ENCODE peak calls at places on chromosomes 12 and 14, in four cellular contexts. T is AG04450; B is stomach; P is CD8-positive, alpha-beta memory T cell. F is an unnamed sample.

GRCh38 chr14:54652188-54652889 is 85.4 kb downstream of the SAMD4A start:
- DNase-seq in T (peak; percentile 99), P (no peak), B (peak; percentile 74), F (peak; percentile 81)

GRCh38 chr14:50116986-50117385 is 614 bp upstream of the VCPKMT start:
- DNase-seq in T (no peak), B (no peak), P (no peak), F (no peak)

GRCh38 chr12:95201056-95201670 is 16.1 kb downstream of the FGD6 start:
- DNase-seq in T (no peak), B (no peak), P (no peak), F (no peak)

GRCh38 chr12:3990356-3990975 is 117.3 kb upstream of the PARP11 start:
- DNase-seq in P (no peak), T (no peak), B (no peak), F (no peak)

GRCh38 chr12:4164591-4165558 is 108.7 kb upstream of the CCND2 start:
- DNase-seq in P (peak; percentile 67), T (peak; percentile 44), B (peak; percentile 34), F (no peak)

GRCh38 chr14:29805415-29806123 is 122.1 kb downstream of the PRKD1 start:
- DNase-seq in B (peak; percentile 73), P (no peak), T (peak; percentile 86), F (peak; percentile 62)

GRCh38 chr12:59396519-59396918 is 199.3 kb upstream of the SLC16A7 start:
- DNase-seq in P (no peak), B (peak; percentile 25), T (no peak), F (no peak)

GRCh38 chr12:102096855-102097254 is 23.1 kb downstream of the NUP37 start:
- DNase-seq in T (no peak), P (no peak), B (no peak), F (no peak)

GRCh38 chr14:105182296-105183020 is 1.3 kb upstream of the NUDT14 start:
- DNase-seq in T (no peak), B (no peak), P (no peak), F (no peak)

GRCh38 chr12:12612403-12612802 is 727 bp downstream of the CREBL2 start:
- DNase-seq in T (peak; percentile 27), B (no peak), P (no peak), F (no peak)

GRCh38 chr12:65275627-65276026 is 2.9 kb upstream of the MSRB3 start:
- DNase-seq in T (no peak), P (no peak), B (no peak), F (no peak)

GRCh38 chr14:105581551-105582341 is 55.4 kb downstream of the TMEM121 start:
- DNase-seq in P (no peak), T (no peak), B (no peak), F (no peak)

GRCh38 chr14:61754627-61755381 is 7.4 kb upstream of the SNAPC1 start:
- DNase-seq in B (no peak), T (no peak), P (no peak), F (no peak)

GRCh38 chr14:81348086-81348485 is 52.0 kb downstream of the STON2 start:
- DNase-seq in P (no peak), T (no peak), B (no peak), F (no peak)

GRCh38 chr14:64880382-64881121 is 845 bp upstream of the SPTB start:
- DNase-seq in B (peak; percentile 46), P (peak; percentile 57), T (no peak), F (peak; percentile 35)

GRCh38 chr12:78933014-78933413 is 68.4 kb downstream of the SYT1 start:
- DNase-seq in B (no peak), P (no peak), T (no peak), F (no peak)

GRCh38 chr12:125954362-125954761 is 889.1 kb downstream of the AACS start:
- DNase-seq in B (no peak), P (no peak), T (no peak), F (no peak)

GRCh38 chr12:5941907-5942306 is 3.2 kb downstream of the ANO2 start:
- DNase-seq in T (no peak), P (no peak), B (no peak), F (no peak)

GRCh38 chr14:73237786-73238261 is 518 bp downstream of the PAPLN start:
- DNase-seq in P (no peak), B (no peak), T (no peak), F (no peak)

GRCh38 chr12:27509032-27509431 is 15.0 kb upstream of the PPFIBP1 start:
- DNase-seq in T (no peak), B (no peak), P (no peak), F (no peak)

GRCh38 chr12:27513155-27513824 is 10.7 kb upstream of the PPFIBP1 start:
- DNase-seq in T (no peak), P (no peak), B (no peak), F (no peak)

GRCh38 chr12:27511031-27511722 is 12.8 kb upstream of the PPFIBP1 start:
- DNase-seq in P (no peak), B (no peak), T (no peak), F (no peak)

GRCh38 chr12:27515671-27516070 is 8.3 kb upstream of the PPFIBP1 start:
- DNase-seq in P (no peak), T (no peak), B (no peak), F (no peak)

GRCh38 chr12:27511723-27512045 is 12.3 kb upstream of the PPFIBP1 start:
- DNase-seq in B (no peak), T (no peak), P (no peak), F (no peak)
- H3K27ac ChIP-seq in B (peak overlapping the region; percentile 25), T (no peak overlapping the region), P (no peak overlapping the region), F (no peak overlapping the region)

GRCh38 chr14:22088614-22089359 is 415.2 kb upstream of the OR4E1 start:
- DNase-seq in T (no peak), P (no peak), B (no peak), F (no peak)

GRCh38 chr14:22084393-22085281 is 411.0 kb upstream of the OR4E1 start:
- DNase-seq in T (peak; percentile 29), P (no peak), B (no peak), F (no peak)

GRCh38 chr14:22086149-22086548 is 412.5 kb upstream of the OR4E1 start:
- DNase-seq in P (no peak), T (no peak), B (no peak), F (no peak)

DNA sequence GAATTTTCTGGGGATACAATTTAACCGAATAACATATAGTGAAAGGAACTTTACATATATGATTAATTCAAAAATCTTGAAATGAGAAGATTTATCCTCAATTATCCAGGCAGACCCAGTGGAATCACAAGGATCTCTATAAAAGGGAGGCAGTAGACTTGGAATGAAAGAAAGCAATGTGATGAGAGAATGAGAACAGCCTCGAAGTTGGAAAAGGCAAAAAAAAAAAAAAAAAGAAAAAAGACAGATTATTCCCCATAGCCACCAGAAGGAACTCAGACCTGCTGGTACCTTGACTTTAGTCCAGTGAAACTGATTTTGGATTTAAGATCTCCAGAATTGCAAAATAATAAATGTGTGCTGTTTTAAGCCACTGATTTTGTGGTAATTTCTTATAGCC is 416.3 kb upstream of the OR4E1 start:
- DNase-seq in T (no peak), B (no peak), P (no peak), F (no peak)
- H3K27ac ChIP-seq in T (no peak overlapping the region), B (peak overlapping the region; percentile 46), P (no peak overlapping the region), F (no peak overlapping the region)

GRCh38 chr14:58640959-58641358 is 3.2 kb downstream of the DACT1 start:
- DNase-seq in P (no peak), B (no peak), T (no peak), F (no peak)
- H3K27ac ChIP-seq in P (no peak overlapping the region), B (no peak overlapping the region), T (no peak overlapping the region), F (no peak overlapping the region)

DNA sequence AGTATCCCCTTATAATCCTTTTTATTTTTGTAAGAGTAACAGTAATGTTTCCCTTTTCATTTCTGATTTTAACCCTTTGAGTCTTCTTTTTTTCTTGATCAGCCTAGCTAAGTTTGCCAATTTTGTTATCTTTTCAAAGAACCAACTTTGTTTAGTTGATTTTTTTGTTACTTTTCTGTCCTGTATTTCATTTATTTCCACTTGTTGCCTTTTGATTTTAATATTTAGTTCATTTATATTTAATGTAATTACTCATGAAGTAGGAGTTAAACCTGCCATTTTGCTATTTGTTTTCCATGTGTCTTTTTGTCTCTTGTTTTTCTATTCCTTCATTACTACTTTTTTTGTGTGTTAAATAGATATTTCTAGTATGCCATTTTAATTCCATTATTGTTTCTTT is 146.4 kb downstream of the ANO6 start:
- DNase-seq in P (no peak), B (no peak), T (no peak), F (no peak)
- H3K27ac ChIP-seq in P (no peak overlapping the region), B (no peak overlapping the region), T (no peak overlapping the region), F (no peak overlapping the region)

DNA sequence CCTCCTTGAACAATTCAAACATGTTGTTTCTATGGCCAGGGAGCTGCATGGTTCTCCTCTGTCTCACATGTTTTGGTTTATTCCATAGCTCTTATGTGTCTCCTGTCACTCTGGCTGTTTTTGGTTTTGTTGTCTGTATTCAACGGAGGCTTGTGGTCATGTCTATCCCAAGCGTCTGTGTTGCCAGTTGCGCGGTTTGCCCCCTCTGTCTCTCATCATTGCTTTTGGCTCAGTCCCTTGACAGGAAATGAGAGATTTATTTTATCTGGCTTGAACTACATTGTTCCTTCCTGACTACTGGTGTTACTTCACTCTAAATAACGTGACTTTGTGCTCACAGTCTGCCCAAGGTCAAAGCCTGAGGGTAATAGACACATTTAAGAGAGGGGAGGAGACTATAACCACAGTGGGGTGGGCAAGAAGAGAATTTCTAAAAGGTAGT is 96.4 kb upstream of the SOX5 start:
- DNase-seq in P (no peak), B (no peak), T (no peak), F (no peak)
- H3K27ac ChIP-seq in P (no peak overlapping the region), B (no peak overlapping the region), T (no peak overlapping the region), F (no peak overlapping the region)

GRCh38 chr12:111653596-111653995 is 32.2 kb downstream of the BRAP start:
- DNase-seq in B (no peak), P (no peak), T (no peak), F (no peak)
- H3K27ac ChIP-seq in B (no peak overlapping the region), P (no peak overlapping the region), T (no peak overlapping the region), F (no peak overlapping the region)

GRCh38 chr12:48119834-48120195 is 651 bp downstream of the PFKM start:
- DNase-seq in B (no peak), T (no peak), P (no peak), F (no peak)

GRCh38 chr12:48121522-48121921 is 2.4 kb downstream of the PFKM start:
- DNase-seq in T (no peak), P (no peak), B (no peak), F (no peak)

GRCh38 chr12:48125985-48126384 is 6.8 kb downstream of the PFKM start:
- DNase-seq in P (no peak), B (no peak), T (no peak), F (no peak)

GRCh38 chr12:48122065-48122834 is 3.1 kb downstream of the PFKM start:
- DNase-seq in T (no peak), B (no peak), P (no peak), F (no peak)

DNA sequence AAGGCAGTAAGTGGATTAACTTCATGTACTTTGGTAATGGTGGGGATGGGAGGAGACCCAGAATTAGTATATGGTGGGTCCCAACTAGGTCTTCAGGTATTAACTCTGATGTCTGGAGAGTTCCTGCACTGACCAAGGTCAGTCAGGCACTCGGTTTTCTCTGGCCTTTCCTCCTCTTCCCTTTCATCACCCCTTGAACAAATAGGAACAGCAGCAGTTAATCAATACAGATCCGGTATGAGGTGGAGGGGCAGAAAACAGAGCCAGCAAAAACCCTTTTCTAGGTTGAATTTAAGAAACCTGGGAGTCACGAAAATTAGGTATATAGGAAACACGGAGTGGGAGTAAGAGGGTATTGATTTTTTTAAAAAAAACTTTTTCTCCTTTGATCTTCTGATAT is 4.0 kb downstream of the PFKM start:
- DNase-seq in B (no peak), P (no peak), T (no peak), F (no peak)
- H3K27ac ChIP-seq in B (no peak overlapping the region), P (no peak overlapping the region), T (no peak overlapping the region), F (no peak overlapping the region)

F was measured in lung.